ENCODE peak calls at places on chromosomes 4 and X, in eight cellular contexts. R is ELF-1; W is COR-L47; J is T47D; D is GM12864; E is activated T-cell treated with anti-CD3 and anti-CD28 coated beads, Interleukin-2, amount 50 U/mL, for 72 hours; T is right lobe of liver; M is LHCN-M2. Q is an unnamed sample.
A peak's percentile ranks its signal among the peaks of the same experiment; 100 is the strongest.

GRCh38 chrX:132821974-132822633 is 136.3 kb downstream of the HS6ST2 start:
- DNase-seq in M (no peak), R (no peak), T (no peak), W (no peak), E (no peak), J (no peak), D (no peak), Q (no peak)

GRCh38 chr4:167613381-167613780 is 379.1 kb upstream of the SPOCK3 start:
- DNase-seq in R (no peak), T (no peak), E (no peak), M (no peak), W (no peak), D (no peak), J (no peak), Q (no peak)

GRCh38 chrX:102651968-102652744 is 873 bp downstream of the GPRASP1 start:
- DNase-seq in J (no peak), T (peak; percentile 42), D (no peak), R (peak; percentile 61), M (peak; percentile 31), W (peak; percentile 16), E (peak; percentile 50), Q (peak; percentile 57)

GRCh38 chr4:140059159-140059558 is 94.8 kb downstream of the MAML3 start:
- DNase-seq in M (peak; percentile 43), E (no peak), R (no peak), T (no peak), J (no peak), W (no peak), D (no peak), Q (no peak)

GRCh38 chr4:95949136-95949765 is 109.4 kb downstream of the PDHA2 start:
- DNase-seq in D (no peak), R (no peak), W (no peak), T (no peak), E (no peak), J (no peak), M (peak; percentile 40), Q (no peak)

GRCh38 chrX:40261955-40262596 is 164.3 kb upstream of the BCOR start:
- DNase-seq in R (peak; percentile 63), E (no peak), J (no peak), T (no peak), M (no peak), D (no peak), W (no peak), Q (no peak)

GRCh38 chr4:155237567-155237966 is 29.1 kb downstream of the NPY2R start:
- DNase-seq in J (no peak), E (no peak), W (no peak), D (no peak), T (no peak), M (no peak), R (no peak), Q (no peak)

GRCh38 chrX:4263005-4263404 is 549.6 kb upstream of the PRKX start:
- DNase-seq in R (peak; percentile 43), T (no peak), W (no peak), J (peak; percentile 26), M (no peak), E (no peak), D (no peak), Q (no peak)

GRCh38 chr4:78937837-78938236 is 1.4 kb downstream of the PAQR3 start:
- DNase-seq in J (no peak), W (peak; percentile 57), T (no peak), M (peak; percentile 43), D (no peak), E (no peak), R (peak; percentile 34), Q (no peak)

GRCh38 chr4:2881431-2881830 is 37.8 kb downstream of the ADD1 start:
- DNase-seq in E (no peak), M (no peak), D (no peak), J (no peak), R (no peak), T (no peak), W (no peak), Q (no peak)

GRCh38 chrX:31367816-31368215 is 296.0 kb upstream of the FTHL17 start:
- DNase-seq in R (no peak), W (no peak), J (no peak), M (no peak), T (no peak), E (no peak), D (no peak), Q (no peak)

GRCh38 chrX:25015486-25016360 is at the start of gene ARX:
- DNase-seq in D (no peak), J (no peak), R (peak; percentile 90), E (peak; percentile 54), W (peak; percentile 62), M (no peak), T (no peak), Q (no peak)

GRCh38 chr4:78938474-78938867 is 767 bp downstream of the PAQR3 start:
- DNase-seq in E (no peak), T (no peak), R (no peak), J (no peak), D (no peak), W (no peak), M (no peak), Q (no peak)

GRCh38 chr4:134544303-134544761 is 342.7 kb upstream of the PABPC4L start:
- DNase-seq in W (peak; percentile 85), E (no peak), R (no peak), J (peak; percentile 6), D (no peak), M (peak; percentile 80), T (no peak), Q (no peak)

GRCh38 chr4:187993827-187994226 is 1.7 kb upstream of the ZFP42 start:
- DNase-seq in M (no peak), J (peak; percentile 53), E (no peak), W (no peak), T (no peak), D (no peak), R (peak; percentile 83), Q (no peak)

GRCh38 chrX:87517571-87518141 is at the start of gene KLHL4:
- DNase-seq in E (no peak), R (peak; percentile 98), D (no peak), T (no peak), M (peak; percentile 93), W (no peak), J (peak; percentile 7), Q (no peak)

GRCh38 chrX:24672701-24673190 is 21.0 kb upstream of the POLA1 start:
- DNase-seq in T (no peak), E (no peak), W (no peak), D (no peak), M (no peak), R (peak; percentile 51), J (no peak), Q (no peak)

GRCh38 chr4:79576480-79576803 is 168.4 kb upstream of the GK2 start:
- DNase-seq in E (no peak), R (no peak), T (no peak), M (peak; percentile 7), J (peak; percentile 62), D (peak; percentile 4), W (peak; percentile 76), Q (no peak)

GRCh38 chr4:185210102-185210981 is 944 bp downstream of the SNX25 start:
- DNase-seq in W (peak; percentile 20), E (peak; percentile 63), R (peak; percentile 58), J (peak; percentile 41), M (peak; percentile 51), T (peak; percentile 65), D (no peak), Q (peak; percentile 87)

GRCh38 chr4:30943356-30943755 is 223.2 kb downstream of the PCDH7 start:
- DNase-seq in M (no peak), W (no peak), E (no peak), D (no peak), R (no peak), J (no peak), T (no peak), Q (no peak)

GRCh38 chrX:82813671-82814078 is 694.4 kb upstream of the POU3F4 start:
- DNase-seq in M (peak; percentile 96), D (no peak), T (no peak), R (peak; percentile 61), W (no peak), E (no peak), J (peak; percentile 94), Q (no peak)

GRCh38 chr4:147052361-147052760 is 106.7 kb upstream of the TTC29 start:
- DNase-seq in D (no peak), M (no peak), E (no peak), W (no peak), T (no peak), R (peak; percentile 42), J (no peak), Q (no peak)

GRCh38 chr4:13546855-13547562 is 2.7 kb upstream of the NKX3-2 start:
- DNase-seq in R (peak; percentile 66), D (no peak), J (no peak), T (no peak), M (no peak), E (peak; percentile 47), W (no peak), Q (no peak)

GRCh38 chr4:5511791-5512190 is 196.6 kb downstream of the EVC2 start:
- DNase-seq in M (peak; percentile 17), T (no peak), E (no peak), J (no peak), W (no peak), D (no peak), R (no peak), Q (no peak)

GRCh38 chrX:9341305-9342201 is 123.3 kb upstream of the TBL1X start:
- DNase-seq in R (peak; percentile 24), T (peak; percentile 59), J (peak; percentile 52), D (no peak), E (peak; percentile 53), M (peak; percentile 52), W (no peak), Q (peak; percentile 93)

GRCh38 chr4:5784021-5784420 is 73.0 kb downstream of the EVC start:
- DNase-seq in E (no peak), W (no peak), D (no peak), T (no peak), M (no peak), R (no peak), J (no peak), Q (no peak)

GRCh38 chr4:186166852-186167512 is 24.4 kb upstream of the CYP4V2 start:
- DNase-seq in W (no peak), M (no peak), T (no peak), D (no peak), E (no peak), R (no peak), J (no peak), Q (no peak)

GRCh38 chr4:76200771-76201224 is 12.8 kb downstream of the SCARB2 start:
- DNase-seq in M (peak; percentile 86), E (peak; percentile 46), W (peak; percentile 23), R (peak; percentile 70), J (no peak), D (no peak), T (peak; percentile 85), Q (no peak)

GRCh38 chrX:7147431-7147977 is at the start of gene STS:
- DNase-seq in W (no peak), R (peak; percentile 68), M (no peak), E (peak; percentile 37), D (no peak), J (peak; percentile 37), T (peak; percentile 42), Q (peak; percentile 86)

GRCh38 chr4:145513020-145513621 is 31.5 kb downstream of the SMAD1 start:
- DNase-seq in W (no peak), E (no peak), M (no peak), J (no peak), T (no peak), D (no peak), R (no peak), Q (no peak)

GRCh38 chr4:149887091-149887490 is 71.4 kb upstream of the IQCM start:
- DNase-seq in T (no peak), J (no peak), M (peak; percentile 60), W (no peak), E (no peak), D (no peak), R (no peak), Q (no peak)

GRCh38 chr4:89001647-89002518 is 55.1 kb downstream of the FAM13A start:
- DNase-seq in W (peak; percentile 75), R (no peak), M (peak; percentile 64), E (no peak), T (no peak), J (peak; percentile 4), D (no peak), Q (no peak)

GRCh38 chrX:37405954-37406353 is 56.8 kb downstream of the PRRG1 start:
- DNase-seq in E (no peak), J (no peak), T (no peak), D (no peak), W (no peak), M (peak; percentile 63), R (no peak), Q (no peak)